ENCODE peak calls at places on chromosomes 7 and 10, in four cellular contexts. I is neural crest cell, B is left ventricle myocardium inferior, T is psoas muscle. O is an unnamed sample.

GRCh38 chr10:131843881-131844284 is 56.9 kb upstream of the PPP2R2D start:
- DNase-seq in B (no peak), I (no peak), T (no peak), O (peak)

GRCh38 chr7:111815354-111815753 is 253.1 kb upstream of the IMMP2L start:
- DNase-seq in T (no peak), B (no peak), I (no peak), O (no peak)

GRCh38 chr7:106802589-106802988 is 62.5 kb upstream of the PIK3CG start:
- DNase-seq in B (no peak), T (no peak), I (no peak), O (no peak)

GRCh38 chr7:130791746-130792145 is 57.7 kb upstream of the KLF14 start:
- DNase-seq in T (no peak), I (no peak), B (no peak), O (no peak)

GRCh38 chr10:24814568-24815313 is 91.1 kb upstream of the ARHGAP21 start:
- DNase-seq in I (no peak), B (no peak), T (no peak), O (no peak)

GRCh38 chr7:73717991-73718405 is 1.5 kb downstream of the STX1A start:
- DNase-seq in I (no peak), B (no peak), T (no peak), O (no peak)

GRCh38 chr7:104482362-104483042 is 154.1 kb downstream of the LHFPL3 start:
- DNase-seq in B (no peak), T (no peak), I (no peak), O (no peak)

GRCh38 chr7:101172854-101173751 is 7.0 kb downstream of the NAT16 start:
- DNase-seq in B (peak), I (no peak), T (peak), O (peak)

GRCh38 chr7:86598311-86598710 is 45.4 kb upstream of the GRM3 start:
- DNase-seq in B (no peak), I (peak), T (no peak), O (no peak)

DNA sequence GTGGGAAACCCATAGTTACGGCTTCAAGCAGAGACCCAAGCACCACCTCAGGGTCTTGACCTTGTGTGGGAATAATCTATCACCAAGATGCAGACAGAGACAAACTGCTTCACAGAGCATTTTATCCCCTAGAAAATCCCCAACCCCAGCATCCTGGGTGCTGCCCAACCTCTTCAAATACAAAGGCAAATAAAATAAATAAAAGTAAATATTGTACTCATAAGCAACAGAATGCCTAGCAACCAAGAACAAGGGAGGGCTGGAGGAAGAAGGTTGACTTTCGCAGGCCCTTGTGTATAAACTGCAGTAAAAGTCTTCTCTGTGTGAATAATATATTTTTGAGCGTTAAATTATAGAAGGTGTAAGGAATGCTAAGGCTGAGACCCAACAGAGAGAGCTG is 219.5 kb downstream of the WDR11 start:
- DNase-seq in B (no peak), I (no peak), T (no peak), O (no peak)
- TF ChIP-seq CTCF in B (no peak), I (no peak), T (no peak), O (no peak)

DNA sequence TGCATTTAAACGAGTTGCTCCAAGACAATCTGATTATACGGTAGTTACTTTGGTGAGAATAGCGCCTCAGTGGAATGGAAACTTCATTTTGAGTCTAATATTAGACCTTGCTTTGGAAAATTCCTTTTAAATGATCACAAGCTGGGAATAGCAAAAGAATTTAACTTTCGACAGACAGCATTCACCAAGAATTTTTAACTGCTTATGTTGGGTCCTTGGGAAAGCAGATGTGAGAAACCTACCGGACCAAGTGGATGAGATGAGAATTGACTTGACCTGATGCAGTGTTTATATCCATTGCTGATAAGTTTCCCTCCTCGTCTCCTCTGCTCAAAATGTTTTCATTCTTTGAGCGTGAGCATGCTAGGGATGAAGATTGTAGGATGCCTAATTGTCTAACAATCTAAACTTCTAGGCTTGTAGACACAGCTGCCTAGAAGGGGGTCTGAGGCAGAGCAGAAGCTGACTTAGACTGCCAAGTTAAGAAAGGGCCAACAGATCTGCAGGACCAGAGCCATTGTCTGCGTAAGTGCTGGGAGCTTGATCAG is 126.9 kb downstream of the CNNM2 start:
- DNase-seq in B (no peak), I (no peak), T (no peak), O (no peak)
- TF ChIP-seq CTCF in B (no peak), I (no peak), T (no peak), O (no peak)

GRCh38 chr10:35640474-35640873 is 1.6 kb downstream of the FZD8 start:
- DNase-seq in I (peak), B (peak), T (peak), O (peak)
- TF ChIP-seq CTCF in I (peak), B (peak), T (peak), O (peak)

GRCh38 chr7:155170331-155170730 is 100.2 kb downstream of the HTR5A start:
- DNase-seq in I (no peak), B (no peak), T (no peak), O (peak)
- TF ChIP-seq CTCF in I (no peak), B (no peak), T (no peak), O (no peak)

DNA sequence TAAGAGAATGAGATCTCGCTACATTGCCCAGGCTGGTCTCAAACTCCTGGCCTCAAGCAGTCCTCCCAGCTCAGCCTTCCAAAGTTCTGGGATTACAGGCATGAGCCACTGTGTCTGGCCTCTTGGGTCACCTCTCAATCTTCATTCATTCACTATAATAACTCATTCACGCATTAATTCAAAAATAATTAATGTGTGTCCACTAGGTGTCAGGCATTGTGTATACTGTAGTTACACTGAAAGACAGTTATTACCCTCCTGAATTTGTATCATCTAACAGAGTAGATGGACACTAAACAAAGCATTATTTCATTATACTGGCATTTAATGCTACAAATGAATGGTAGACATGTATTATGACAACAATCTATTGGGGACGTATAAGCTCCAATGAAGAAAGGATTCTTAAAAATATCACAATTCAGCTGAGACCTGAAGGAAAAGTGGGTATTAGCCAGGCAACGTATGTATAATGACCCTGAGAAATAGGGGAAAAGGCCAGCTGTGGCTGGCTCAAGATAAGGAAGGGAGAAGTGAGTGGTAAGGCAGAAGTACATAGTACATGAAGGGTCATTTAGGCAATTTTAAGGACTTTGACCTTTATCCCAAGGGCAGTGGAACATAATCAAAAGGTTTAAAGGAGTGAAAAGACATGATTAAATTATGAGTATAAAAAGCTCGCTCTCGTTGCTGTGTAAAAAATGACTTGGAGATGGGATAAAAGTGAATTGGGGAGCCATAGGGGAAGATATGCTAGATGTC is 150.7 kb downstream of the BTAF1 start:
- DNase-seq in T (no peak), I (no peak), B (no peak), O (no peak)
- TF ChIP-seq CTCF in T (peak), I (peak), B (peak), O (peak)

O was measured in osteocyte.